ENCODE peak calls at places on chromosome 15, in four cellular contexts. W is H1, T is HepG2, S is GM12878. H is an unnamed sample.

GRCh38 chr15:45790325-45790943 is 155.6 kb downstream of the SQOR start:
- DNase-seq in W (no peak), T (peak), S (no peak), H (peak)

GRCh38 chr15:72970965-72971746 is 81.1 kb upstream of the NEO1 start:
- DNase-seq in W (no peak), T (no peak), S (no peak), H (no peak)

GRCh38 chr15:54941417-54941816 is 255.3 kb downstream of the RSL24D1 start:
- DNase-seq in W (no peak), T (no peak), S (no peak), H (no peak)

GRCh38 chr15:88656760-88657221 is 18.0 kb downstream of the ISG20 start:
- DNase-seq in W (no peak), T (no peak), S (peak), H (no peak)

GRCh38 chr15:58010983-58011382 is 54.5 kb downstream of the ALDH1A2 start:
- DNase-seq in W (no peak), T (no peak), S (no peak), H (no peak)

GRCh38 chr15:63501256-63502089 is 2.9 kb upstream of the USP3 start:
- DNase-seq in W (no peak), T (peak), S (no peak), H (no peak)

GRCh38 chr15:63994073-63994600 is 52.1 kb downstream of the DAPK2 start:
- DNase-seq in W (no peak), T (no peak), S (no peak), H (no peak)

GRCh38 chr15:81111018-81111417 is 23.1 kb upstream of the CFAP161 start:
- DNase-seq in W (no peak), T (no peak), S (no peak), H (no peak)

GRCh38 chr15:91919014-91919534 is 65.6 kb downstream of the SLCO3A1 start:
- DNase-seq in W (no peak), T (no peak), S (no peak), H (no peak)

GRCh38 chr15:50800715-50801114 is 35.2 kb upstream of the SPPL2A start:
- DNase-seq in W (no peak), T (no peak), S (no peak), H (no peak)

GRCh38 chr15:62124176-62124952 is 40.7 kb downstream of the C2CD4B start:
- DNase-seq in W (no peak), T (peak), S (no peak), H (no peak)

GRCh38 chr15:70023769-70024491 is 73.8 kb downstream of the TLE3 start:
- DNase-seq in W (no peak), T (no peak), S (no peak), H (no peak)

GRCh38 chr15:69532066-69532465 is 79.4 kb downstream of the RPLP1 start:
- DNase-seq in W (no peak), T (no peak), S (no peak), H (no peak)

GRCh38 chr15:76973362-76973743 is 21.6 kb upstream of the PSTPIP1 start:
- DNase-seq in W (peak), T (peak), S (no peak), H (peak)

GRCh38 chr15:63388511-63388910 is 6.9 kb upstream of the CA12 start:
- DNase-seq in W (no peak), T (no peak), S (no peak), H (no peak)

GRCh38 chr15:28977377-28978010 is 91.7 kb downstream of the APBA2 start:
- DNase-seq in W (no peak), T (no peak), S (no peak), H (no peak)

GRCh38 chr15:59189224-59189623 is 17.4 kb upstream of the LDHAL6B start:
- DNase-seq in W (no peak), T (no peak), S (no peak), H (no peak)

GRCh38 chr15:63402498-63403253 is 21.0 kb upstream of the CA12 start:
- DNase-seq in W (peak), T (peak), S (no peak), H (peak)

DNA sequence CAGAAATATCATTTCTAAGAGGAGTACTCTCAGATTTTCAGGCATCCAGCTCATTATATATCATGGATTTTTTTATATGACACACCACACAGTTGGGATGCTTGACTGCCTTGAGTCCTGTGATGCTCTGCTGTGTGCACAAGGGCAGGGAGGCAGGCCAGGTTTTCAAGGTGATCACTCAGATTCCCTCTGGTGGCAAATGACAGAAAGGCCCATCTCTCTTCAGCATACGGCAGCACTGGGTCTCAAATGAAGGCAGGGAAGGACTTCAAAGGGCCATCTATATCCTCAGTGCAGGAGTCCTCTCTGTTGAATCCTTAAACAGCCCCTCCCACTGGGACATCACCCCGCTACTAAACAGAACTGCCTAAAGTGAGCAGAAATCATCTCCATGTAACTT is 54.8 kb upstream of the MYO5C start:
- DNase-seq in W (no peak), T (peak), S (no peak), H (no peak)
- TF ChIP-seq HDAC2 in W (no peak), T (no peak), S (no peak), H (no peak)

DNA sequence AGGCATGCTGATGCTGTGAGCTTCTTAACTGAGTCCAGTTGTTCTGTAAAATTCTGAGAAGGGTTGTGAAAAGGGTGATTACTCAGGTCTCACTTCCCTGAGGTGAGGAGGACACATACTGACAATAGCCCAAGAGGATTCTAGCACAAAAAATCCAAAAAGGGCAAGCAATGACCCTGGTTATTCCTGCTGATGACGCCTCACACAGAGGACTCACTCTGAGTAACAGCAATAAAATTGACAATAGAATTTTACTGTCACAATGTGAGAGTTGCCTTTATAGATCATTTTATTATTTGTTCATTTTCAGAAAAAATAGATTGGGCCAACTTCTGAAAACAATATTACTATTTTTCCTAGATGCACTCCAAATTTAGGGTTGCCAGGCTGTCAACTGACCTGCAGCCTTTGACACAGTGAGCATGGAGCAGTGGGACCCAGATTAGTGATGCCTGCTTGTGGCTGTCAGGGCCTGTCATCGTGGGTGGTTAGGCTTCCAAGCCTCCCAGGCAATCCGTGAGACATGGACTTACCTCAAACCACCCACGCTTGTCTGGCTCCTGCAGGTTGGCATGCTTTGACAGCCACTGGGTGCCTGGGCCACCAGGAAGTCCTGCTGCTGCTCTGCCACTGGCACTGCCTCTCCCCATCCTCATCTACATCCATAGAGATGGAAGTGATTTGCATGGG is 396.0 kb upstream of the THBS1 start:
- DNase-seq in W (no peak), T (no peak), S (no peak), H (no peak)
- TF ChIP-seq TAF1 in W (no peak), T (no peak), S (no peak), H (no peak)

GRCh38 chr15:41506796-41507341 is 6.8 kb downstream of the LTK start:
- DNase-seq in W (no peak), T (no peak), S (no peak), H (no peak)
- TF ChIP-seq HDAC2 in W (no peak), T (no peak), S (no peak), H (no peak)

DNA sequence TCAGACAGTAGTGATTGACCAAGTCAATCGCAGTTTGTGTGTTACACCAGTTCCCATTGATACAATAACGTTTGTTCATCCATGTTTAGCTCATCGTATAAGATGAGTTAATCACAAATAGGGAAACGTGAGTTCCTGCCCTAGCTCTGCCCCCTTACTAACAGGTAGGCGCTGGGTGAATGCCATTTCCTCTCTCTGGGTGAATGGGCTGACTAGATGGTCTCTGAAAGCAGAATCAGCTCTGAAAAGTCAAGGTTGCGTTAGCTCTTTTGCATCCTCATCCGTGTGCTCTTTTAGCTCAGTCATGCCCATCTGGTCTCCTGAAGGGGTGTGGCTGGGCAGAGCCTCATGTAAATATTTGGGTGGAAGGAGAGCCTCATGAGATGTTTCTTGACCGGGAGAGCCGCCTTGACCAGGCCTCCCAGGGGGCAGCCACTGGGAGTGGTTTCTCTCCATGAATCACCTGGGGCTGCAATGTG is 108.2 kb upstream of the RASGRP1 start:
- DNase-seq in W (no peak), T (no peak), S (peak), H (no peak)
- TF ChIP-seq TAF1 in W (no peak), T (no peak), S (no peak), H (no peak)

GRCh38 chr15:74543583-74543982 is 2.6 kb downstream of the ARID3B start:
- DNase-seq in W (no peak), T (no peak), S (no peak), H (no peak)
- TF ChIP-seq HDAC2 in W (no peak), T (no peak), S (no peak), H (no peak)

GRCh38 chr15:93608643-93609148 is 519.7 kb upstream of the RGMA start:
- DNase-seq in W (no peak), T (no peak), S (no peak), H (no peak)

DNA sequence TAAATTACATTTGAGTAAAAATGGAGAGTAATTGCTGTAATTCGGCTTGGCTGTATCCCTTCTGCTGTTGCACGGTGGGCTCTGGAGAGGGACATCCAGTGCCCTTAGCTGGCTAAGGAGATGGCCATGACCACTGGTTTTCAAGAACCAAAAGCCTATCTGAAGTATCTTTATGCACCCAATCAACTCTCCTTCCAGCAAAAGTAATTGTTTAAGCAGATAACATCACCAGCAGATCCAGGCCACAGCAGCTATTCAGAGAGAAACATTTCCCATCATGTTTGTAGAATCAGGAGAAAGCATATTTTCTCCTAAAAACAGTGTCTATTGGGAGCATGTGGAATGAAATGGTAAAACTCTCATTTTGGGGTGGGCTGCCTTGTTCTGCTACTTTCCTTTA is 514.5 kb upstream of the RGMA start:
- DNase-seq in W (no peak), T (no peak), S (no peak), H (no peak)
- TF ChIP-seq TAF1 in W (no peak), T (no peak), S (no peak), H (no peak)

H was measured in K562.